ENCODE peak calls at places on chromosome 10, in eight cellular contexts. One of them, this sample, is unnamed.

GRCh38 chr10:34031410-34031809 is 696.9 kb upstream of the NRP1 start:
- DNase-seq in kidney: no peak
- DNase-seq in stimulated activated CD8-positive, alpha-beta memory T cell treated with anti-CD3 and anti-CD28 coated beads, Interleukin-2, amount 100 ng/mL, for 1 hour: no peak
- DNase-seq in ELF-1: no peak
- DNase-seq in pulmonary artery endothelial cell: no peak
- DNase-seq in COR-L47: no peak
- DNase-seq in NCI-H2081 treated with DMSO at 0.1 percent for 48 hours: no peak
- DNase-seq in neural crest cell: no peak
- DNase-seq in this sample: peak; percentile 96

GRCh38 chr10:103780242-103781149 is 74.9 kb downstream of the SH3PXD2A start:
- DNase-seq in NCI-H2081 treated with DMSO at 0.1 percent for 48 hours: no peak
- DNase-seq in pulmonary artery endothelial cell: no peak
- DNase-seq in kidney: peak; percentile 39
- DNase-seq in stimulated activated CD8-positive, alpha-beta memory T cell treated with anti-CD3 and anti-CD28 coated beads, Interleukin-2, amount 100 ng/mL, for 1 hour: no peak
- DNase-seq in neural crest cell: no peak
- DNase-seq in ELF-1: no peak
- DNase-seq in COR-L47: no peak
- DNase-seq in this sample: no peak

GRCh38 chr10:22630229-22631174 is 83.9 kb downstream of the PIP4K2A start:
- DNase-seq in stimulated activated CD8-positive, alpha-beta memory T cell treated with anti-CD3 and anti-CD28 coated beads, Interleukin-2, amount 100 ng/mL, for 1 hour: no peak
- DNase-seq in pulmonary artery endothelial cell: no peak
- DNase-seq in kidney: no peak
- DNase-seq in COR-L47: no peak
- DNase-seq in ELF-1: no peak
- DNase-seq in neural crest cell: no peak
- DNase-seq in NCI-H2081 treated with DMSO at 0.1 percent for 48 hours: no peak
- DNase-seq in this sample: peak; percentile 69

GRCh38 chr10:44962870-44963738 is 3.5 kb downstream of the RASSF4 start:
- DNase-seq in COR-L47: no peak
- DNase-seq in NCI-H2081 treated with DMSO at 0.1 percent for 48 hours: no peak
- DNase-seq in stimulated activated CD8-positive, alpha-beta memory T cell treated with anti-CD3 and anti-CD28 coated beads, Interleukin-2, amount 100 ng/mL, for 1 hour: no peak
- DNase-seq in neural crest cell: no peak
- DNase-seq in kidney: peak; percentile 71
- DNase-seq in pulmonary artery endothelial cell: no peak
- DNase-seq in ELF-1: peak; percentile 47
- DNase-seq in this sample: no peak

GRCh38 chr10:4889959-4890358 is 64.0 kb downstream of the AKR1E2 start:
- DNase-seq in stimulated activated CD8-positive, alpha-beta memory T cell treated with anti-CD3 and anti-CD28 coated beads, Interleukin-2, amount 100 ng/mL, for 1 hour: no peak
- DNase-seq in pulmonary artery endothelial cell: no peak
- DNase-seq in NCI-H2081 treated with DMSO at 0.1 percent for 48 hours: no peak
- DNase-seq in neural crest cell: no peak
- DNase-seq in kidney: no peak
- DNase-seq in ELF-1: no peak
- DNase-seq in COR-L47: no peak
- DNase-seq in this sample: no peak

GRCh38 chr10:103145046-103145445 is 48.0 kb downstream of the NT5C2 start:
- DNase-seq in pulmonary artery endothelial cell: no peak
- DNase-seq in COR-L47: no peak
- DNase-seq in kidney: no peak
- DNase-seq in stimulated activated CD8-positive, alpha-beta memory T cell treated with anti-CD3 and anti-CD28 coated beads, Interleukin-2, amount 100 ng/mL, for 1 hour: no peak
- DNase-seq in NCI-H2081 treated with DMSO at 0.1 percent for 48 hours: no peak
- DNase-seq in neural crest cell: no peak
- DNase-seq in ELF-1: no peak
- DNase-seq in this sample: no peak

GRCh38 chr10:128969551-128969950 is 497.5 kb upstream of the MGMT start:
- DNase-seq in stimulated activated CD8-positive, alpha-beta memory T cell treated with anti-CD3 and anti-CD28 coated beads, Interleukin-2, amount 100 ng/mL, for 1 hour: no peak
- DNase-seq in neural crest cell: no peak
- DNase-seq in COR-L47: no peak
- DNase-seq in ELF-1: no peak
- DNase-seq in pulmonary artery endothelial cell: no peak
- DNase-seq in NCI-H2081 treated with DMSO at 0.1 percent for 48 hours: no peak
- DNase-seq in kidney: no peak
- DNase-seq in this sample: no peak

GRCh38 chr10:63206997-63207952 is 74.1 kb downstream of the NRBF2 start:
- DNase-seq in ELF-1: no peak
- DNase-seq in neural crest cell: no peak
- DNase-seq in pulmonary artery endothelial cell: peak; percentile 90
- DNase-seq in kidney: no peak
- DNase-seq in stimulated activated CD8-positive, alpha-beta memory T cell treated with anti-CD3 and anti-CD28 coated beads, Interleukin-2, amount 100 ng/mL, for 1 hour: no peak
- DNase-seq in NCI-H2081 treated with DMSO at 0.1 percent for 48 hours: peak; percentile 23
- DNase-seq in COR-L47: peak; percentile 78
- DNase-seq in this sample: peak; percentile 90

GRCh38 chr10:23512355-23513058 is 73.6 kb downstream of the OTUD1 start:
- DNase-seq in neural crest cell: no peak
- DNase-seq in ELF-1: no peak
- DNase-seq in NCI-H2081 treated with DMSO at 0.1 percent for 48 hours: no peak
- DNase-seq in stimulated activated CD8-positive, alpha-beta memory T cell treated with anti-CD3 and anti-CD28 coated beads, Interleukin-2, amount 100 ng/mL, for 1 hour: no peak
- DNase-seq in COR-L47: no peak
- DNase-seq in kidney: no peak
- DNase-seq in pulmonary artery endothelial cell: no peak
- DNase-seq in this sample: peak; percentile 81